ENCODE peak calls at places on chromosomes 7 and 10, in four cellular contexts. I is osteoblast, A is IMR-90, J is transverse colon. H is an unnamed sample.

GRCh38 chr10:3661271-3661670 is 123.7 kb downstream of the KLF6 start:
- DNase-seq in I (no peak), A (no peak), J (no peak), H (no peak)

GRCh38 chr7:151241755-151242096 is 6.8 kb downstream of the SMARCD3 start:
- DNase-seq in I (no peak), A (no peak), J (no peak), H (no peak)

GRCh38 chr7:95478139-95479037 is 7.4 kb upstream of the ASB4 start:
- DNase-seq in I (no peak), A (peak; percentile 30), J (peak; percentile 42), H (no peak)

GRCh38 chr7:85074-85945 is 107.1 kb upstream of the FAM20C start:
- DNase-seq in I (peak; percentile 97), A (peak; percentile 54), J (no peak), H (peak; percentile 14)

GRCh38 chr10:124676416-124677062 is 67.6 kb downstream of the FAM53B start:
- DNase-seq in I (no peak), A (no peak), J (no peak), H (no peak)

GRCh38 chr7:69840248-69840647 is 242.0 kb downstream of the AUTS2 start:
- DNase-seq in I (no peak), A (no peak), J (no peak), H (no peak)

GRCh38 chr10:96017227-96017687 is 26.1 kb upstream of the CCNJ start:
- DNase-seq in I (no peak), A (peak; percentile 54), J (peak; percentile 21), H (no peak)

GRCh38 chr7:131927770-131928169 is 371.3 kb upstream of the PODXL start:
- DNase-seq in I (no peak), A (no peak), J (no peak), H (no peak)

GRCh38 chr10:21516270-21517131 is 9.0 kb downstream of the SKIDA1 start:
- DNase-seq in I (peak; percentile 93), A (peak; percentile 78), J (peak; percentile 53), H (peak; percentile 55)

DNA sequence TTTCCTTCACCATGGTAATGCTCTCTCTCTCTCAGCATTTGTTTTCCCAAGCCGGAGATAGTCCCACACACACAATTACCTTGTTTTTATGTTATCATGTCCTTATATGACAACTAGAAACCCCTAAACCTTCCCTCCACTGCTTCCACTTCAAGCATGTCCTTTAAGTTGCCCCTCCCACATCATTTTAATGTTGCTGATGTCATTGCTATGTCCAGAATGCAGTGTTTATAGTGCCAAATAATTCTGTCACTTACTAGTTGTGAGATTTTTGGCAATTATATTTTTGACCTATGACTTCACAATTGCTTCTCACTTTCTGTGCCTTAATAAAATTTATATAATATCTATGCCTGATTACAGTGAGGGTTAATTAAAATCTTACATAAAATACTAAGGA is 645.9 kb downstream of the XPNPEP1 start:
- DNase-seq in I (peak; percentile 13), A (peak; percentile 14), J (no peak), H (no peak)
- H3K9me3 ChIP-seq in I (no peaks in the 10 kb centered on the region), A (no peaks in the 10 kb centered on the region), J (no peaks in the 10 kb centered on the region), H (no peaks in the 10 kb centered on the region)

DNA sequence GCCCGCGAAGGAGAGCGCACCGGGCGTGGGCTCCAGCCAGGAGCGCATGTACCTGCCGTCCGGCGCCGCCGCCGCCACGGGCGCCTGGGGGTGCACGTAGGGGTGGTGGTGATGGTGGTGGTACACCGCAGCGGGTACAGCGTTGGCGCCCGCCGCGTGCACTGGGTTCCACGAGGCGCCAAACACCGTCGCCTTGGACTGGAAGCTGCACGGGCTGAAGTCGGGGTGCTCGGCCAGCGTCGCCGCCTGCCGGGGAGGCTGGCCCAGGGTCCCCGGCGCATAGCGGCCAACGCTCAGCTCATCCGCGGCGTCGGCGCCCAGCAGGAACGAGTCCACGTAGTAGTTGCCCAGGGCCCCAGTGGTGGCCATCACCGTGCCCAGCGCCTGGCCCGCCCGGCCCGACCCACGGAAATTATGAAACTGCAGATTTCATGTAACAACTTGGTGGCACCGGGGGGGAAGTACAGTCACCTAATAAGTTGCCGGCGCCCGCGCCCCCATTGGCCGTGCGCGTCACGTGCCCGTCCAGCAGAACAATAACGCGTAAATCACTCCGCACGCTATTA is at the start of gene HOXA9:
- DNase-seq in I (peak; percentile 99), A (peak; percentile 61), J (peak; percentile 87), H (peak; percentile 93)
- H3K4me3 ChIP-seq in I (peak within 1 kb of the TSS; percentile 75), A (peak within 1 kb of the TSS; percentile 44), J (peak within 1 kb of the TSS; percentile 62), H (peak within 1 kb of the TSS; percentile 66)

GRCh38 chr10:47340613-47341170 is 7.5 kb upstream of the RBP3 start:
- DNase-seq in I (peak; percentile 87), A (peak; percentile 60), J (peak; percentile 82), H (peak; percentile 37)
- TF ChIP-seq CTCF in I (peak; percentile 98), A (peak; percentile 85), J (peak; percentile 91), H (peak; percentile 70)

GRCh38 chr10:81177651-81178244 is 640.0 kb downstream of the SH2D4B start:
- DNase-seq in I (no peak), A (no peak), J (no peak), H (no peak)
- H3K9me3 ChIP-seq in I (no peaks in the 10 kb centered on the region), A (peaks cover 2% of the 10 kb centered on the region), J (peaks cover 13% of the 10 kb centered on the region), H (no peaks in the 10 kb centered on the region)

GRCh38 chr10:117926491-117926890 is 120.2 kb downstream of the RAB11FIP2 start:
- DNase-seq in I (no peak), A (peak; percentile 0), J (no peak), H (no peak)
- H3K4me3 ChIP-seq in I (no peak overlapping the region), A (no peak overlapping the region), J (no peak overlapping the region), H (no peak overlapping the region)

GRCh38 chr10:25026463-25026862 is 10.1 kb downstream of the THNSL1 start:
- DNase-seq in I (no peak), A (peak; percentile 10), J (no peak), H (no peak)
- TF ChIP-seq CTCF in I (no peak), A (no peak), J (peak; percentile 28), H (no peak)

GRCh38 chr10:82267960-82268359 is 393.0 kb downstream of the NRG3 start:
- DNase-seq in I (no peak), A (no peak), J (no peak), H (no peak)
- H3K9me3 ChIP-seq in I (peaks cover 3% of the 10 kb centered on the region), A (peaks cover 2% of the 10 kb centered on the region), J (no peaks in the 10 kb centered on the region), H (no peaks in the 10 kb centered on the region)

DNA sequence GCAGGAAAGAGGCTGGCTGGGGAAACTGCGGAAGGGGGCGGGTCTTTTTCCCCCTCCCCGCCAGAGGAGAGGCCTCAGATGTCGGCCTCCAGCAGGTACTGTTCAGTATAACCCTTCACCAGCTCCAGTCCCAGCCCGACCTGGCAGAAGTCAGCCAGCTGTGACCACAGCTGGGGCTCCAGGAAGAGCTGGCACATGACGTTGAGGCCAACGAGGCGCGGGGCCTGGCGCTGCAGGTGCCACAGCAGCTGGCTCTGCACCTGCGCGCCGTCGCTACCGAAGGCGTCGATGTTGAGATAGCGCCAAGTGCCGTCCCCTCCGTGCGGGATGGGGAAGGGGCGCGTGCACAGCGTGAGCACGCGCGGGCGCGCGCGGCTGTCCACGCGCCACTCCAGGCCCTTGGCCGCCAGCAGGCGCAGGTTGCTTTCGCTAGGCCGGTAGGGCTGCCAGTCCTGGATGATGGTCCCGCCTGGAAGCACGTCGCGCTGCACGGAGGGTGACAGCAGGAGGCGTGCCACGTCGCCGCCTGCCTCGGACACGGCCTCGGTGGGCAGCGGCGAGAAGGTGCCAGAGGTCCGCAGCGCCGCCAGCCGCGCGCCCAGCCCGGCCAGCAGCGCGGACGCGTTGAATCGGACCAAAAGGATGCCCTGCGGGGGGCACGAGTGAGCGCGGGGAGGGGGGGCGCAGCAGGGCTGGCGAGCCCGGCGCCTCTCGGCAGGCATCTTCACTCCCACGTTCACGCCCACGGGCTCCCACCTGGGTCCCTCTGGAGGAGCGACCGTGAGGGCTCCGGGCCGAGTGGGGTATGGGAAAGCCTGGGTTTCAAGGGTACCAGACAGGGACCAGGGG is 6.9 kb upstream of the VGF start:
- DNase-seq in I (peak; percentile 66), A (no peak), J (no peak), H (no peak)
- H3K4me3 ChIP-seq in I (no peak overlapping the region), A (no peak overlapping the region), J (no peak overlapping the region), H (no peak overlapping the region)

DNA sequence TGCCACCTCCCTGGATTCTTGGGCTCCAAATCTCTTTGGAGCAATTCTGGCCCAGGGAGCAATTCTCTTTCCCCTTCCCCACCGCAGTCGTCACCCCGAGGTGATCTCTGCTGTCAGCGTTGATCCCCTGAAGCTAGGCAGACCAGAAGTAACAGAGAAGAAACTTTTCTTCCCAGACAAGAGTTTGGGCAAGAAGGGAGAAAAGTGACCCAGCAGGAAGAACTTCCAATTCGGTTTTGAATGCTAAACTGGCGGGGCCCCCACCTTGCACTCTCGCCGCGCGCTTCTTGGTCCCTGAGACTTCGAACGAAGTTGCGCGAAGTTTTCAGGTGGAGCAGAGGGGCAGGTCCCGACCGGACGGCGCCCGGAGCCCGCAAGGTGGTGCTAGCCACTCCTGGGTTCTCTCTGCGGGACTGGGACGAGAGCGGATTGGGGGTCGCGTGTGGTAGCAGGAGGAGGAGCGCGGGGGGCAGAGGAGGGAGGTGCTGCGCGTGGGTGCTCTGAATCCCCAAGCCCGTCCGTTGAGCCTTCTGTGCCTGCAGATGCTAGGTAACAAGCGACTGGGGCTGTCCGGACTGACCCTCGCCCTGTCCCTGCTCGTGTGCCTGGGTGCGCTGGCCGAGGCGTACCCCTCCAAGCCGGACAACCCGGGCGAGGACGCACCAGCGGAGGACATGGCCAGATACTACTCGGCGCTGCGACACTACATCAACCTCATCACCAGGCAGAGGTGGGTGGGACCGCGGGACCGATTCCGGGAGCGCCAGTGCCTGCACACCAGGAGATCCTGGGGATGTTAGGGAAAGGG is 913 bp downstream of the NPY start:
- DNase-seq in I (peak; percentile 62), A (no peak), J (no peak), H (no peak)
- TF ChIP-seq CTCF in I (no peak), A (no peak), J (no peak), H (no peak)